ENCODE peak calls at places on chromosomes 12 and 14, in ten cellular contexts. I is uterus; Q is left ventricle myocardium inferior; W is heart left ventricle; X is CD8-positive, alpha-beta T cell; A is IMR-90; M is A549; E is OCI-LY7; P is lung; G is MM.1S. H is an unnamed sample.

GRCh38 chr14:58871972-58872530 is 234.3 kb downstream of the DACT1 start:
- DNase-seq in I (no peak), A (peak; percentile 38), W (no peak), E (no peak), P (no peak), G (no peak), Q (no peak), M (peak; percentile 22), X (no peak), H (no peak)

GRCh38 chr12:127411141-127411915 is 855.6 kb upstream of the TMEM132C start:
- DNase-seq in M (no peak), E (no peak), P (no peak), W (no peak), I (no peak), Q (no peak), G (no peak), A (no peak), X (no peak), H (no peak)

GRCh38 chr12:53235164-53235563 is 3.2 kb upstream of the RARG start:
- DNase-seq in W (no peak), P (no peak), A (no peak), G (no peak), E (no peak), M (no peak), X (no peak), Q (no peak), I (no peak), H (no peak)

GRCh38 chr12:50546441-50547318 is 41.9 kb downstream of the DIP2B start:
- DNase-seq in P (no peak), A (no peak), I (no peak), G (no peak), Q (no peak), W (no peak), E (no peak), X (no peak), M (no peak), H (no peak)

GRCh38 chr12:49537709-49538601 is 875 bp upstream of the KCNH3 start:
- DNase-seq in A (no peak), X (peak; percentile 36), Q (no peak), W (no peak), G (peak; percentile 25), I (no peak), E (peak; percentile 32), P (no peak), M (no peak), H (peak; percentile 71)

GRCh38 chr14:21039585-21040369 is 2.4 kb upstream of the RNASE7 start:
- DNase-seq in E (peak; percentile 47), M (peak; percentile 63), P (no peak), A (peak; percentile 67), G (peak; percentile 27), W (peak; percentile 54), Q (no peak), X (peak; percentile 29), I (peak; percentile 72), H (no peak)

GRCh38 chr14:22656945-22657711 is 13.0 kb upstream of the OR6J1 start:
- DNase-seq in P (no peak), E (no peak), Q (no peak), G (no peak), A (peak; percentile 35), X (no peak), I (no peak), M (no peak), W (no peak), H (peak; percentile 67)

GRCh38 chr12:11228268-11228879 is 41.1 kb downstream of the PRB3 start:
- DNase-seq in G (peak; percentile 31), P (peak; percentile 29), E (peak; percentile 45), W (no peak), X (no peak), Q (no peak), M (peak; percentile 57), A (peak; percentile 30), I (no peak), H (no peak)

GRCh38 chr12:116759783-116760581 is 21.9 kb downstream of the RNFT2 start:
- DNase-seq in A (no peak), M (peak; percentile 32), Q (peak; percentile 29), W (peak; percentile 37), I (no peak), E (no peak), G (no peak), X (peak; percentile 30), P (no peak), H (peak; percentile 72)

GRCh38 chr12:6056406-6057211 is 67.9 kb downstream of the VWF start:
- DNase-seq in A (no peak), I (no peak), X (peak; percentile 57), M (peak; percentile 39), Q (no peak), P (no peak), G (no peak), W (no peak), E (peak; percentile 52), H (no peak)

GRCh38 chr14:71720978-71721624 is 211.1 kb upstream of the RGS6 start:
- DNase-seq in Q (no peak), W (no peak), I (no peak), E (peak; percentile 30), M (peak; percentile 71), X (no peak), A (peak; percentile 85), G (no peak), P (peak; percentile 45), H (no peak)

DNA sequence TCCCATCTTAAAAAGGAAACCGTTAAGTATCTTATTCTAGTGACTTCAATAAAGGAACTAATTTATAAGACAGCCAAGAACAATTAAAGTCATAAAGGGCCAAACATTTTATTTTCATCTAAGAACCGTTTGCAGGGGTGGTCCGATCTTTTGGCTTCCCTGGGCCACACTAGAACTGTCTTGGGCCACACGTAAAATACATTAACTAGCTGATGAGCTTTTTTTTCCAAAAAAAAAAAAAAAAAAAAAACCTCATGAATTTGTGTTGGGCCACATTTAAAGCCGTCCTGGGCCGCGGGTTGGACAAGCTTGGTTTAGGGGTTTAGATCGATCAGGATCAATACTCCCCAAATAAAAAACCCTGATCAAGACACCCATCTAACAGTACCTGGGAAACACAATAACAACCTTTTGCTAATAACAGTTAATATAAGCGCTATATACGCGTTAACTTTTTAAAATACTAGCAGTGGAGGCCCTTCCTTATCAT is 1.2 kb downstream of the NAP1L1 start:
- DNase-seq in A (no peak), G (no peak), I (no peak), X (no peak), P (no peak), E (no peak), Q (no peak), M (no peak), W (no peak), H (no peak)
- H3K27ac ChIP-seq in A (peak overlapping the region; percentile 94), G (peak overlapping the region; percentile 94), I (peak overlapping the region; percentile 91), X (peak overlapping the region; percentile 98), P (peak overlapping the region; percentile 98), E (peak overlapping the region; percentile 88), Q (peak overlapping the region; percentile 99), M (peak overlapping the region; percentile 99), W (peak overlapping the region; percentile 98), H (peak overlapping the region; percentile 100)

DNA sequence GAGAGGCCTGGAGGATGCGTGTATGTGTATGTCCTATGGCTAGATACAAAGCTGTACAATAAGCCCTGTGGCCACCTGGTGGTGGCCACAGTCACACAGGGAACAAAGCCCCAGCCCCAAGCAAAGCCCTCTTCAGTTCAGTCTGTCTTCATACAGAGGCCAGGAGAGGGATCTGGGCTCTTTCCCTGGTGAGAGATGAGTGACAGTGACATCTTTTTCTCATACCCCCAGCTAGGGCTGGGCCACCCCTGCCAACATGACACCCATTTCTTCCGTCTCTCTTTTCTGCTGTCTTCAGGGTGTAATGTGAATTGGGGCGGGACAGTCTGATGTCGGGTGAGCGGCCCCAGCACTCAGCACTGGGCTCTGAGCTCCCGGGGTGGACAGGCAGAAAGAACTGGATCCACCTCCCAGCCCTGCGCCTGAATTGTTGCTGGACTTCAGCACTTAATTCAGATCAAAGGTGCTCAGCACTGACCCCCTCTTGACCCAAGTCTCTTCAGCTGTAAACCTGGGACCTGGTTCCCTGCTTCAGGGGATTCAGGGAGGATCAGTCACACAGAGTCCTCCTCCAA is 59.8 kb downstream of the SERPINA3 start:
- DNase-seq in I (no peak), X (no peak), W (no peak), E (no peak), M (no peak), Q (no peak), P (no peak), G (no peak), A (no peak), H (peak; percentile 46)
- TF ChIP-seq CTCF in I (no peak), X (no peak), W (no peak), E (no peak), M (no peak), Q (peak; percentile 51), P (no peak), G (peak; percentile 4), A (peak; percentile 9), H (no peak)

GRCh38 chr12:69101505-69101904 is 137.9 kb upstream of the CPSF6 start:
- DNase-seq in P (peak; percentile 52), M (peak; percentile 7), G (no peak), A (no peak), E (no peak), W (no peak), Q (no peak), X (no peak), I (no peak), H (no peak)

GRCh38 chr12:69096669-69097364 is 142.6 kb upstream of the CPSF6 start:
- DNase-seq in A (no peak), G (no peak), X (no peak), M (no peak), Q (no peak), I (no peak), W (no peak), E (no peak), P (no peak), H (no peak)

GRCh38 chr12:69097619-69098368 is 141.6 kb upstream of the CPSF6 start:
- DNase-seq in A (no peak), W (no peak), M (no peak), P (no peak), I (no peak), X (no peak), G (no peak), Q (no peak), E (no peak), H (no peak)

GRCh38 chr12:69095765-69096477 is 143.4 kb upstream of the CPSF6 start:
- DNase-seq in P (no peak), I (no peak), X (no peak), A (no peak), Q (no peak), W (no peak), G (no peak), M (no peak), E (no peak), H (no peak)

GRCh38 chr12:69099201-69099837 is 140.1 kb upstream of the CPSF6 start:
- DNase-seq in I (no peak), A (no peak), W (no peak), E (no peak), G (no peak), P (no peak), Q (no peak), X (no peak), M (no peak), H (no peak)
- H3K4me3 ChIP-seq in I (no peak overlapping the region), A (no peak overlapping the region), W (no peak overlapping the region), E (no peak overlapping the region), G (no peak overlapping the region), P (no peak overlapping the region), Q (no peak overlapping the region), X (no peak overlapping the region), M (no peak overlapping the region), H (no peak overlapping the region)

DNA sequence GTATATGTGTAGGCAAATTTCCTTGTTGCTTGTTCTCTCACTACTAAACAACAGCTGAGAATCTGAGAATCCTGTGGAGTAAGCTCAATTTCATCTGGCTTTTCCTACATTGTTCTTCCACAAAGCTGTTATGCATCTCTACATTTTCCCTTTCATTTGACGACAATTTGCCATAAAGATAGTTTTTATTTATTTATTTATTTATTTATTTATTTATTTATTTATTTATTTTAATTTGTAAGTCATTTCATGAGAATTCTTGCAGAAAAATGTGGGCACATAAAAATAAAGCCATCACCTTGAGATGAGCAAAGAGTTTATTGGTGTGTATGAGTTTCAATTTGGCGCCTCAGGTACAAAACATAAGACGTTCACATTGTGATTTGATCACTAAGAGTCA is 545.9 kb upstream of the SEL1L start:
- DNase-seq in G (no peak), I (no peak), A (no peak), M (no peak), X (no peak), Q (no peak), P (no peak), W (no peak), E (no peak), H (no peak)
- H3K27ac ChIP-seq in G (no peak overlapping the region), I (no peak overlapping the region), A (no peak overlapping the region), M (no peak overlapping the region), X (no peak overlapping the region), Q (no peak overlapping the region), P (no peak overlapping the region), W (no peak overlapping the region), E (no peak overlapping the region), H (no peak overlapping the region)

H was measured in coronary artery.